ENCODE peak calls at places on chromosomes 3 and 15, in four cellular contexts. J is NCI-H1694 treated with DMSO at 0.1 percent for 48 hours, V is ELF-1, N is endothelial cell. D is an unnamed sample.

GRCh38 chr3:129312671-129313414 is 34.2 kb downstream of the HMCES start:
- DNase-seq in N (no peak), V (peak), J (no peak), D (no peak)

GRCh38 chr15:68793776-68794175 is 26.9 kb downstream of the ANP32A start:
- DNase-seq in N (no peak), V (no peak), J (no peak), D (no peak)

GRCh38 chr3:14991818-14992612 is 44.6 kb downstream of the NR2C2 start:
- DNase-seq in J (no peak), N (no peak), V (peak), D (no peak)

GRCh38 chr3:187066228-187066995 is 72.9 kb downstream of the RPL39L start:
- DNase-seq in N (peak), V (peak), J (no peak), D (no peak)

GRCh38 chr15:66841953-66842681 is 140.1 kb downstream of the SMAD6 start:
- DNase-seq in V (peak), N (peak), J (no peak), D (no peak)

GRCh38 chr15:31387101-31387482 is 60.5 kb downstream of the KLF13 start:
- DNase-seq in V (no peak), J (no peak), N (no peak), D (no peak)

GRCh38 chr15:47331796-47332480 is 385.4 kb upstream of the SEMA6D start:
- DNase-seq in J (no peak), V (peak), N (no peak), D (no peak)

GRCh38 chr3:98784666-98785600 is 21.8 kb downstream of the ST3GAL6 start:
- DNase-seq in J (no peak), V (no peak), N (no peak), D (no peak)

GRCh38 chr15:27573800-27574485 is 525.2 kb downstream of the OCA2 start:
- DNase-seq in N (no peak), V (no peak), J (no peak), D (no peak)

GRCh38 chr3:121998030-121998580 is 23.9 kb downstream of the ILDR1 start:
- DNase-seq in J (no peak), N (peak), V (no peak), D (no peak)

GRCh38 chr3:136078421-136079364 is 113.2 kb downstream of the PPP2R3A start:
- DNase-seq in V (no peak), J (peak), N (no peak), D (no peak)

GRCh38 chr3:140916603-140917002 is 25.0 kb upstream of the SLC25A36 start:
- DNase-seq in J (no peak), N (no peak), V (no peak), D (no peak)

GRCh38 chr3:184524981-184525336 is 36.6 kb upstream of the EPHB3 start:
- DNase-seq in V (no peak), J (no peak), N (no peak), D (no peak)

GRCh38 chr3:52537726-52538421 is 1.5 kb downstream of the UQCC5 start:
- DNase-seq in J (no peak), N (peak), V (no peak), D (no peak)

GRCh38 chr3:184832903-184833302 is 20.9 kb downstream of the VPS8 start:
- DNase-seq in N (no peak), V (no peak), J (no peak), D (no peak)

GRCh38 chr3:135325726-135326245 is 530.7 kb downstream of the EPHB1 start:
- DNase-seq in V (no peak), N (no peak), J (peak), D (no peak)

GRCh38 chr15:49622561-49622960 is 1.7 kb downstream of the DTWD1 start:
- DNase-seq in V (no peak), J (no peak), N (no peak), D (no peak)

GRCh38 chr3:129673897-129674797 is 67.7 kb upstream of the PLXND1 start:
- DNase-seq in V (no peak), N (no peak), J (no peak), D (no peak)

GRCh38 chr3:153051427-153052095 is 110.5 kb upstream of the RAP2B start:
- DNase-seq in N (no peak), J (no peak), V (peak), D (no peak)

D was measured in central memory CD8-positive, alpha-beta T cell.